ENCODE peak calls at places on chromosomes 6 and 20, in ten cellular contexts. J is DMS 273 treated with DMSO at 0.1 percent for 48 hours; D is foreskin keratinocyte; H is NCI-H1105 treated with DMSO at 0.1 percent for 48 hours; G is activated T-helper 1 cell treated with anti-CD3 and anti-CD28 coated beads, Interleukin-12 subunit alpha, Interleukin-12 subunit beta, Interleukin-2, Interleukin-4 antibody, amounts not matched to agents 30 ng/mL and 10 ng/mL and 1 ng/mL, durations not matched to agents 14 hours and 24 hours and 36 hours; B is activated CD8-positive, alpha-beta memory T cell treated with anti-CD3 and anti-CD28 coated beads, Interleukin-2, amount 10 ng/mL, durations not matched to agents 7 days and 5 days; U is stimulated activated CD4-positive, alpha-beta T cell treated with anti-CD3 and anti-CD28 coated beads, Interleukin-1b, Interleukin-23, amount 100 ng/mL, for 1 hour; P is pulmonary artery endothelial cell; O is ascending aorta; Z is neural crest cell. L is an unnamed sample.

GRCh38 chr20:39453890-39454289 is 491.7 kb downstream of the DHX35 start:
- DNase-seq in U (no peak), J (no peak), D (no peak), O (no peak), B (no peak), P (no peak), G (no peak), H (no peak), Z (peak), L (no peak)

GRCh38 chr20:49768204-49769124 is 44.2 kb upstream of the SLC9A8 start:
- DNase-seq in H (no peak), J (no peak), Z (no peak), D (peak), U (no peak), P (peak), G (peak), B (peak), O (peak), L (no peak)

GRCh38 chr6:146788115-146788514 is 189.3 kb downstream of the ADGB start:
- DNase-seq in O (no peak), U (no peak), J (no peak), P (no peak), G (no peak), H (no peak), Z (no peak), B (no peak), D (no peak), L (no peak)

GRCh38 chr20:32443386-32443974 is 85.3 kb downstream of the ASXL1 start:
- DNase-seq in U (no peak), B (no peak), D (no peak), O (no peak), H (no peak), G (no peak), Z (no peak), J (no peak), P (no peak), L (no peak)

GRCh38 chr6:92848901-92849300 is 570.5 kb downstream of the EPHA7 start:
- DNase-seq in G (no peak), J (no peak), Z (no peak), B (no peak), U (no peak), P (no peak), D (no peak), H (no peak), O (no peak), L (no peak)

GRCh38 chr20:1108437-1108920 is 9.9 kb upstream of the PSMF1 start:
- DNase-seq in G (peak), Z (peak), B (peak), J (peak), O (peak), U (peak), H (peak), D (peak), P (no peak), L (peak)

GRCh38 chr20:24289737-24290481 is 179.5 kb upstream of the SYNDIG1 start:
- DNase-seq in G (peak), B (peak), P (no peak), O (no peak), J (no peak), U (no peak), Z (no peak), D (no peak), H (no peak), L (no peak)

GRCh38 chr6:84462697-84463096 is 235.3 kb upstream of the CEP162 start:
- DNase-seq in D (peak), G (no peak), H (no peak), Z (no peak), J (no peak), B (no peak), P (peak), O (no peak), U (no peak), L (no peak)

GRCh38 chr6:112663705-112664104 is 316.6 kb downstream of the RFPL4B start:
- DNase-seq in J (no peak), D (peak), U (no peak), P (no peak), B (no peak), Z (no peak), O (no peak), H (no peak), G (no peak), L (no peak)

GRCh38 chr6:11732036-11732545 is 46.5 kb downstream of the ADTRP start:
- DNase-seq in H (no peak), D (no peak), J (no peak), Z (no peak), U (no peak), P (no peak), G (peak), B (peak), O (peak), L (no peak)

GRCh38 chr6:31308050-31308844 is 36.4 kb upstream of the HLA-C start:
- DNase-seq in O (peak), Z (no peak), U (peak), G (peak), J (no peak), B (peak), P (no peak), D (peak), H (no peak), L (no peak)

GRCh38 chr6:163078712-163079111 is 335.8 kb upstream of the QKI start:
- DNase-seq in G (no peak), U (no peak), O (no peak), H (no peak), J (no peak), Z (no peak), P (no peak), B (no peak), D (no peak), L (no peak)

GRCh38 chr20:58140787-58141396 is 87.6 kb downstream of the ANKRD60 start:
- DNase-seq in D (no peak), Z (no peak), P (no peak), B (no peak), O (no peak), U (no peak), G (no peak), J (no peak), H (peak), L (peak)

GRCh38 chr6:36838896-36839818 is at the start of gene CPNE5:
- DNase-seq in D (no peak), U (no peak), B (no peak), J (no peak), P (no peak), Z (no peak), H (peak), O (no peak), G (no peak), L (no peak)

GRCh38 chr6:19873031-19873430 is 35.9 kb downstream of the ID4 start:
- DNase-seq in B (no peak), P (no peak), O (no peak), U (no peak), J (no peak), D (no peak), H (no peak), Z (no peak), G (no peak), L (no peak)

GRCh38 chr20:49413677-49414076 is 68.8 kb downstream of the KCNB1 start:
- DNase-seq in Z (no peak), H (no peak), J (no peak), G (no peak), U (no peak), P (no peak), O (no peak), D (no peak), B (no peak), L (no peak)

GRCh38 chr6:30490031-30490876 is 945 bp downstream of the HLA-E start:
- DNase-seq in U (peak), J (no peak), G (peak), B (peak), Z (peak), H (peak), P (no peak), O (peak), D (peak), L (no peak)

GRCh38 chr20:16107172-16107870 is 465.9 kb downstream of the KIF16B start:
- DNase-seq in U (no peak), G (no peak), D (no peak), J (no peak), Z (no peak), B (no peak), P (no peak), O (no peak), H (peak), L (peak)

GRCh38 chr20:57991211-57991841 is 237.1 kb downstream of the ANKRD60 start:
- DNase-seq in J (no peak), U (no peak), P (no peak), O (peak), H (no peak), G (no peak), Z (no peak), B (no peak), D (peak), L (no peak)

GRCh38 chr6:17396256-17396655 is 2.9 kb downstream of the CAP2 start:
- DNase-seq in B (no peak), D (no peak), O (no peak), H (no peak), P (no peak), J (no peak), Z (no peak), G (no peak), U (no peak), L (no peak)

GRCh38 chr6:89145461-89145961 is 344 bp upstream of the PM20D2 start:
- DNase-seq in Z (no peak), P (no peak), G (no peak), B (peak), H (peak), O (no peak), D (peak), J (peak), U (no peak), L (no peak)

GRCh38 chr20:43755390-43755789 is 28.6 kb upstream of the GTSF1L start:
- DNase-seq in O (no peak), H (no peak), J (no peak), Z (no peak), U (no peak), G (no peak), P (no peak), B (no peak), D (no peak), L (no peak)

GRCh38 chr6:42694586-42694985 is 27.8 kb downstream of the PRPH2 start:
- DNase-seq in U (no peak), D (peak), G (no peak), Z (no peak), J (no peak), O (no peak), H (no peak), B (no peak), P (no peak), L (no peak)

GRCh38 chr6:110048221-110048875 is 70.2 kb downstream of the GPR6 start:
- DNase-seq in J (no peak), O (no peak), Z (no peak), U (no peak), H (no peak), B (no peak), G (no peak), D (peak), P (no peak), L (no peak)

GRCh38 chr6:43444036-43444435 is 11.3 kb downstream of the DLK2 start:
- DNase-seq in U (no peak), B (no peak), P (no peak), J (no peak), O (no peak), G (no peak), D (no peak), Z (no peak), H (no peak), L (no peak)

GRCh38 chr6:62150048-62150663 is 135.9 kb downstream of the KHDRBS2 start:
- DNase-seq in G (no peak), B (no peak), J (no peak), H (peak), U (no peak), Z (peak), O (no peak), D (peak), P (no peak), L (peak)

GRCh38 chr6:151847064-151847463 is 39.6 kb downstream of the ESR1 start:
- DNase-seq in Z (peak), P (peak), J (no peak), H (no peak), G (no peak), D (peak), B (no peak), U (no peak), O (no peak), L (no peak)

GRCh38 chr6:11994875-11995461 is 17.1 kb upstream of the HIVEP1 start:
- DNase-seq in D (no peak), J (no peak), B (no peak), Z (no peak), O (no peak), G (no peak), P (no peak), U (no peak), H (no peak), L (no peak)

GRCh38 chr6:44642870-44643522 is 255.5 kb downstream of the CDC5L start:
- DNase-seq in B (peak), H (peak), G (no peak), P (no peak), U (no peak), D (no peak), J (no peak), Z (no peak), O (no peak), L (peak)

GRCh38 chr6:89895273-89895874 is 1.1 kb downstream of the GJA10 start:
- DNase-seq in G (no peak), P (peak), U (no peak), O (no peak), H (no peak), J (no peak), Z (peak), D (peak), B (no peak), L (peak)

GRCh38 chr6:116403205-116403604 is 32.5 kb downstream of the DSE start:
- DNase-seq in J (no peak), P (no peak), O (no peak), D (no peak), B (no peak), G (no peak), Z (no peak), U (no peak), H (no peak), L (no peak)